ENCODE peak calls at places on chromosomes 12 and 14, in eight cellular contexts. G, Q, E, R, H, V, S and O are unnamed samples.

GRCh38 chr14:50410016-50410530 is 13.4 kb upstream of the CDKL1 start:
- DNase-seq in E (no peak), V (no peak), R (no peak), Q (peak), H (no peak), S (no peak), G (no peak), O (no peak)

GRCh38 chr14:88463318-88463717 is 77.9 kb downstream of the SPATA7 start:
- DNase-seq in S (no peak), Q (no peak), R (peak), G (no peak), H (no peak), E (no peak), V (peak), O (peak)

GRCh38 chr12:92574911-92575570 is 127.7 kb upstream of the PLEKHG7 start:
- DNase-seq in E (peak), S (no peak), R (no peak), H (no peak), V (no peak), Q (no peak), G (no peak), O (no peak)

GRCh38 chr12:80857311-80857710 is 80.4 kb downstream of the LIN7A start:
- DNase-seq in V (no peak), G (no peak), S (no peak), E (no peak), H (no peak), R (no peak), Q (peak), O (no peak)

GRCh38 chr12:46517579-46517962 is 145.0 kb upstream of the SLC38A2 start:
- DNase-seq in E (no peak), R (no peak), S (no peak), H (no peak), Q (no peak), V (no peak), G (no peak), O (no peak)

GRCh38 chr12:126337556-126337955 is 1272.3 kb downstream of the AACS start:
- DNase-seq in H (no peak), S (no peak), R (no peak), G (peak), E (no peak), Q (peak), V (no peak), O (no peak)

GRCh38 chr12:77231548-77231947 is 166.2 kb upstream of the E2F7 start:
- DNase-seq in G (peak), H (no peak), Q (peak), E (peak), R (no peak), S (no peak), V (no peak), O (peak)

GRCh38 chr12:71840226-71840847 is 778 bp downstream of the TBC1D15 start:
- DNase-seq in S (no peak), V (peak), E (no peak), H (peak), G (peak), R (no peak), Q (peak), O (peak)

GRCh38 chr14:95261616-95262510 is 57.8 kb downstream of the CLMN start:
- DNase-seq in G (no peak), Q (no peak), V (no peak), S (no peak), R (no peak), H (no peak), E (peak), O (no peak)

GRCh38 chr12:54958048-54958658 is 26.4 kb downstream of the TESPA1 start:
- DNase-seq in Q (peak), V (peak), G (peak), E (peak), H (peak), R (peak), S (no peak), O (peak)

GRCh38 chr14:81095539-81095938 is 125.2 kb downstream of the GTF2A1 start:
- DNase-seq in E (no peak), G (no peak), V (no peak), Q (no peak), R (no peak), H (no peak), S (no peak), O (no peak)

GRCh38 chr12:63919758-63920157 is 75.3 kb downstream of the SRGAP1 start:
- DNase-seq in R (no peak), V (no peak), H (no peak), E (no peak), S (no peak), Q (no peak), G (no peak), O (peak)

GRCh38 chr14:89013098-89013504 is 188.7 kb downstream of the TTC8 start:
- DNase-seq in S (no peak), H (no peak), G (no peak), Q (peak), R (peak), E (peak), V (peak), O (peak)

GRCh38 chr14:63045612-63046320 is 508 bp upstream of the KCNH5 start:
- DNase-seq in V (peak), Q (peak), S (no peak), E (peak), R (peak), G (no peak), H (no peak), O (no peak)

GRCh38 chr14:68230941-68231717 is 411.6 kb downstream of the RAD51B start:
- DNase-seq in H (no peak), S (no peak), E (peak), V (peak), Q (peak), G (peak), R (no peak), O (peak)

GRCh38 chr12:122799635-122800243 is 25.4 kb downstream of the CCDC62 start:
- DNase-seq in E (no peak), G (no peak), Q (no peak), R (peak), H (no peak), S (no peak), V (no peak), O (no peak)